ENCODE peak calls at places on chromosomes 6 and 20, in four cellular contexts. S is occipital lobe, P is aorta, Q is neuronal stem cell. N is an unnamed sample.

GRCh38 chr20:13868331-13868730 is 83.5 kb downstream of the NDUFAF5 start:
- DNase-seq in S (no peak), P (peak; percentile 82), Q (no peak), N (no peak)

GRCh38 chr6:90297866-90298381 is 1.3 kb upstream of the BACH2 start:
- DNase-seq in S (no peak), P (no peak), Q (no peak), N (no peak)

GRCh38 chr20:34396408-34396807 is 33.3 kb downstream of the ITCH start:
- DNase-seq in S (no peak), P (no peak), Q (no peak), N (no peak)

GRCh38 chr6:32703347-32703746 is 36.9 kb upstream of the HLA-DQB1 start:
- DNase-seq in S (no peak), P (no peak), Q (no peak), N (no peak)

GRCh38 chr6:49906511-49906910 is 40.2 kb upstream of the CRISP1 start:
- DNase-seq in S (peak; percentile 35), P (no peak), Q (no peak), N (no peak)

GRCh38 chr6:167501831-167502385 is 177.0 kb downstream of the TTLL2 start:
- DNase-seq in S (no peak), P (peak; percentile 49), Q (no peak), N (peak; percentile 38)

GRCh38 chr6:112040933-112041332 is 13.0 kb upstream of the CCN6 start:
- DNase-seq in S (no peak), P (no peak), Q (no peak), N (no peak)

GRCh38 chr20:47682916-47683315 is 102.4 kb downstream of the SULF2 start:
- DNase-seq in S (no peak), P (no peak), Q (no peak), N (no peak)

GRCh38 chr6:35634316-35634715 is 54.4 kb downstream of the FKBP5 start:
- DNase-seq in S (no peak), P (no peak), Q (no peak), N (no peak)

GRCh38 chr6:9948600-9949138 is 466.2 kb downstream of the TFAP2A start:
- DNase-seq in S (no peak), P (no peak), Q (no peak), N (no peak)

GRCh38 chr6:11812951-11813350 is 34.3 kb upstream of the ADTRP start:
- DNase-seq in S (no peak), P (no peak), Q (no peak), N (no peak)

GRCh38 chr6:107784669-107785068 is 39.4 kb downstream of the SCML4 start:
- DNase-seq in S (no peak), P (no peak), Q (no peak), N (no peak)

GRCh38 chr20:48739395-48740268 is 88.2 kb downstream of the PREX1 start:
- DNase-seq in S (no peak), P (peak; percentile 52), Q (no peak), N (no peak)

GRCh38 chr6:167141667-167142432 is 15.9 kb downstream of the GPR31 start:
- DNase-seq in S (no peak), P (peak; percentile 76), Q (peak; percentile 30), N (peak; percentile 71)

GRCh38 chr20:24376523-24377085 is 92.8 kb upstream of the SYNDIG1 start:
- DNase-seq in S (no peak), P (no peak), Q (no peak), N (no peak)

GRCh38 chr20:62742979-62743776 is 34.5 kb downstream of the NTSR1 start:
- DNase-seq in S (no peak), P (peak; percentile 39), Q (no peak), N (no peak)

GRCh38 chr6:37587776-37588744 is 88.4 kb upstream of the CCDC167 start:
- DNase-seq in S (no peak), P (no peak), Q (no peak), N (no peak)

GRCh38 chr6:32825966-32826365 is 9.2 kb upstream of the HLA-DOB start:
- DNase-seq in S (no peak), P (no peak), Q (no peak), N (no peak)

GRCh38 chr6:4350571-4351505 is 215.5 kb upstream of the ECI2 start:
- DNase-seq in S (no peak), P (no peak), Q (no peak), N (no peak)

GRCh38 chr6:228881-229651 is 63.2 kb upstream of the DUSP22 start:
- DNase-seq in S (no peak), P (no peak), Q (no peak), N (no peak)

GRCh38 chr6:169926617-169927417 is 175.4 kb downstream of the ERMARD start:
- DNase-seq in S (no peak), P (no peak), Q (no peak), N (no peak)

GRCh38 chr6:44730771-44731391 is 343.4 kb downstream of the CDC5L start:
- DNase-seq in S (no peak), P (no peak), Q (no peak), N (peak; percentile 15)

GRCh38 chr6:31639043-31639442 is 13.4 kb downstream of the BAG6 start:
- DNase-seq in S (no peak), P (no peak), Q (no peak), N (no peak)

GRCh38 chr20:34583524-34583923 is 25.0 kb downstream of the MAP1LC3A start:
- DNase-seq in S (no peak), P (no peak), Q (no peak), N (no peak)

GRCh38 chr20:61443541-61444126 is 191.6 kb downstream of the CDH4 start:
- DNase-seq in S (no peak), P (no peak), Q (no peak), N (no peak)

GRCh38 chr6:111750753-111751684 is 122.2 kb downstream of the FYN start:
- DNase-seq in S (no peak), P (no peak), Q (no peak), N (no peak)

GRCh38 chr6:158377866-158378265 is 65.6 kb downstream of the TULP4 start:
- DNase-seq in S (no peak), P (no peak), Q (no peak), N (no peak)

GRCh38 chr6:134813146-134813545 is 136.8 kb downstream of the ALDH8A1 start:
- DNase-seq in S (no peak), P (no peak), Q (no peak), N (no peak)

GRCh38 chr20:64001607-64002011 is 20.7 kb downstream of the PRPF6 start:
- DNase-seq in S (no peak), P (no peak), Q (no peak), N (no peak)

GRCh38 chr6:22026160-22026678 is 270.6 kb downstream of the PRL start:
- DNase-seq in S (no peak), P (no peak), Q (no peak), N (no peak)

GRCh38 chr6:135088818-135089809 is 34.5 kb upstream of the HBS1L start:
- DNase-seq in S (no peak), P (no peak), Q (no peak), N (no peak)

GRCh38 chr20:4702562-4703280 is 19.0 kb upstream of the PRND start:
- DNase-seq in S (no peak), P (no peak), Q (no peak), N (no peak)

GRCh38 chr6:30591008-30591407 is 19.8 kb downstream of the ABCF1 start:
- DNase-seq in S (no peak), P (no peak), Q (no peak), N (no peak)

GRCh38 chr20:40810336-40810735 is 121.3 kb upstream of the MAFB start:
- DNase-seq in S (no peak), P (no peak), Q (no peak), N (no peak)

GRCh38 chr6:28809947-28810654 is 113.7 kb downstream of the TRIM27 start:
- DNase-seq in S (no peak), P (no peak), Q (no peak), N (peak; percentile 38)

GRCh38 chr6:167645383-167645782 is 181.3 kb upstream of the AFDN start:
- DNase-seq in S (no peak), P (no peak), Q (no peak), N (no peak)

GRCh38 chr20:53872081-53872541 is 198.3 kb downstream of the BCAS1 start:
- DNase-seq in S (no peak), P (no peak), Q (no peak), N (no peak)

GRCh38 chr6:164695896-164696295 is 613.5 kb downstream of the C6orf118 start:
- DNase-seq in S (no peak), P (no peak), Q (no peak), N (no peak)

GRCh38 chr6:145360865-145361264 is 374.5 kb downstream of the EPM2A start:
- DNase-seq in S (no peak), P (no peak), Q (no peak), N (no peak)

N was measured in nephron progenitor cell.